ENCODE peak calls at places on chromosomes 7 and 10, in ten cellular contexts. U is amygdala; O is D341Med; F is caudate nucleus; Y is breast epithelium; K is GM03348; W is astrocyte of the hippocampus; B is CD4-positive, alpha-beta T cell; I is stimulated activated CD4-positive, alpha-beta T cell treated with anti-CD3 and anti-CD28 coated beads, Interleukin-12 subunit alpha, Interleukin-12 subunit beta, amount 100 ng/mL, for 24 hours; D is retina. V is an unnamed sample.

GRCh38 chr10:87094373-87095240 is at the start of the genes GLUD1 and SHLD2:
- DNase-seq in F (peak), W (peak), Y (peak), O (peak), I (peak), U (peak), K (peak), B (peak), D (peak), V (peak)

GRCh38 chr7:150346922-150347321 is 5.5 kb upstream of the RARRES2 start:
- DNase-seq in W (no peak), K (no peak), I (no peak), D (no peak), F (no peak), O (no peak), Y (no peak), B (no peak), U (no peak), V (no peak)

GRCh38 chr7:124532166-124532565 is 233.4 kb downstream of the GPR37 start:
- DNase-seq in W (no peak), B (no peak), O (no peak), D (no peak), Y (no peak), U (no peak), I (no peak), F (no peak), K (peak), V (no peak)

GRCh38 chr7:100434297-100435144 is 1.8 kb downstream of the PPP1R35 start:
- DNase-seq in W (no peak), O (no peak), K (no peak), I (no peak), F (no peak), B (no peak), D (no peak), U (no peak), Y (no peak), V (no peak)

GRCh38 chr7:92717982-92718716 is 118.2 kb downstream of the CDK6 start:
- DNase-seq in U (peak), O (no peak), D (no peak), K (peak), I (peak), Y (peak), W (peak), B (peak), F (peak), V (no peak)

GRCh38 chr10:82463165-82463564 is 588.2 kb downstream of the NRG3 start:
- DNase-seq in D (no peak), B (no peak), W (no peak), K (no peak), I (no peak), U (no peak), O (no peak), F (no peak), Y (no peak), V (no peak)

GRCh38 chr10:36173364-36173763 is 531.3 kb upstream of the FZD8 start:
- DNase-seq in B (no peak), U (no peak), K (no peak), Y (peak), O (no peak), I (no peak), D (no peak), F (no peak), W (no peak), V (no peak)

GRCh38 chr10:84593546-84593945 is 265.2 kb downstream of the CCSER2 start:
- DNase-seq in I (no peak), Y (no peak), K (no peak), O (no peak), W (no peak), D (no peak), F (no peak), B (no peak), U (no peak), V (no peak)

GRCh38 chr10:119663866-119664698 is 12.9 kb downstream of the BAG3 start:
- DNase-seq in D (no peak), B (peak), Y (no peak), K (no peak), O (no peak), I (no peak), F (no peak), U (no peak), W (no peak), V (peak)

GRCh38 chr7:121192834-121193233 is 136.0 kb upstream of the WNT16 start:
- DNase-seq in I (no peak), F (no peak), U (no peak), O (no peak), Y (no peak), W (no peak), K (no peak), B (no peak), D (no peak), V (no peak)

GRCh38 chr7:41189866-41190265 is 513.0 kb downstream of the INHBA start:
- DNase-seq in F (no peak), B (no peak), U (no peak), W (peak), K (peak), O (no peak), I (no peak), D (no peak), Y (no peak), V (no peak)

GRCh38 chr7:39271386-39271785 is 293.7 kb downstream of the POU6F2 start:
- DNase-seq in Y (peak), W (peak), I (no peak), D (no peak), B (no peak), O (peak), U (peak), F (no peak), K (no peak), V (peak)

GRCh38 chr7:123784263-123784662 is 35.5 kb upstream of the WASL start:
- DNase-seq in F (no peak), B (no peak), W (no peak), Y (no peak), K (no peak), O (no peak), D (no peak), I (no peak), U (no peak), V (no peak)

GRCh38 chr7:139830292-139830691 is 1.2 kb downstream of the TBXAS1 start:
- DNase-seq in F (no peak), Y (no peak), D (no peak), K (no peak), U (no peak), B (no peak), W (no peak), O (no peak), I (no peak), V (no peak)

GRCh38 chr7:41331194-41331593 is 371.7 kb downstream of the INHBA start:
- DNase-seq in B (no peak), Y (no peak), D (no peak), O (no peak), U (no peak), K (no peak), W (no peak), I (no peak), F (no peak), V (no peak)

GRCh38 chr7:31747553-31747952 is 60.5 kb downstream of the PPP1R17 start:
- DNase-seq in I (no peak), O (no peak), W (no peak), Y (no peak), B (no peak), F (no peak), K (no peak), U (no peak), D (no peak), V (no peak)

GRCh38 chr7:157990226-157990877 is 597.3 kb downstream of the PTPRN2 start:
- DNase-seq in O (no peak), U (no peak), F (no peak), Y (no peak), K (no peak), B (no peak), W (no peak), I (no peak), D (no peak), V (no peak)

GRCh38 chr7:136874393-136875032 is 6.1 kb downstream of the CHRM2 start:
- DNase-seq in K (peak), U (no peak), D (no peak), F (no peak), W (peak), O (peak), I (no peak), Y (no peak), B (no peak), V (peak)

GRCh38 chr10:121597504-121598241 is 571 bp downstream of the FGFR2 start:
- DNase-seq in B (no peak), F (no peak), W (peak), I (no peak), K (peak), Y (no peak), D (peak), O (peak), U (no peak), V (peak)

GRCh38 chr10:71790749-71791440 is 17.6 kb upstream of the VSIR start:
- DNase-seq in Y (no peak), U (no peak), W (no peak), F (no peak), D (no peak), K (no peak), I (no peak), O (no peak), B (no peak), V (no peak)

GRCh38 chr10:71081229-71081560 is 131.2 kb upstream of the UNC5B start:
- DNase-seq in F (no peak), Y (peak), W (no peak), B (no peak), O (no peak), U (no peak), D (no peak), I (no peak), K (no peak), V (no peak)

V was measured in NCI-H82.